ENCODE peak calls at places on chromosomes 7 and 10, in seven cellular contexts. B, Z, U, N, M, Y and O are unnamed samples.

GRCh38 chr7:130758429-130759056 is 24.5 kb upstream of the KLF14 start:
- DNase-seq in M (no peak), Z (peak), U (no peak), Y (peak), N (peak), B (no peak), O (no peak)

GRCh38 chr10:24452030-24452429 is 243.1 kb downstream of the KIAA1217 start:
- DNase-seq in U (no peak), N (peak), Y (no peak), B (no peak), Z (no peak), M (no peak), O (no peak)

GRCh38 chr7:4561775-4562174 is 120.3 kb upstream of the FOXK1 start:
- DNase-seq in Z (peak), N (peak), M (no peak), Y (no peak), U (peak), B (no peak), O (no peak)

GRCh38 chr7:82675396-82675795 is 231.8 kb upstream of the CACNA2D1 start:
- DNase-seq in B (no peak), Z (no peak), Y (no peak), M (no peak), N (no peak), U (no peak), O (no peak)

GRCh38 chr7:91630581-91631370 is 249.7 kb downstream of the MTERF1 start:
- DNase-seq in B (no peak), U (no peak), Y (no peak), Z (no peak), N (no peak), M (no peak), O (no peak)

GRCh38 chr10:132647424-132647823 is 109.8 kb downstream of the INPP5A start:
- DNase-seq in N (no peak), U (no peak), M (no peak), Z (no peak), B (peak), Y (no peak), O (peak)

GRCh38 chr7:67786021-67786420 is 789.4 kb downstream of the TYW1 start:
- DNase-seq in Y (no peak), M (no peak), B (no peak), N (no peak), U (no peak), Z (no peak), O (no peak)

GRCh38 chr10:23331567-23332290 is 12.9 kb downstream of the C10orf67 start:
- DNase-seq in M (no peak), N (peak), Z (no peak), U (no peak), B (peak), Y (peak), O (no peak)